ENCODE peak calls at places on chromosomes 1 and 21, in four cellular contexts. H is keratinocyte, C is spleen, S is adrenal gland. G is an unnamed sample.

GRCh38 chr1:21035794-21036193 is 140.9 kb downstream of the EIF4G3 start:
- DNase-seq in H (no peak), S (no peak), C (no peak), G (no peak)

GRCh38 chr1:77316966-77317365 is 35.1 kb downstream of the AK5 start:
- DNase-seq in S (no peak), H (no peak), C (no peak), G (no peak)

GRCh38 chr21:38985423-38986378 is 180.0 kb downstream of the ETS2 start:
- DNase-seq in S (peak), H (peak), C (no peak), G (peak)

GRCh38 chr21:41483415-41483814 is 24.5 kb downstream of the TMPRSS2 start:
- DNase-seq in S (no peak), C (peak), H (no peak), G (no peak)

GRCh38 chr1:232767381-232768074 is 37.7 kb upstream of the MAP10 start:
- DNase-seq in S (peak), C (no peak), H (peak), G (peak)

GRCh38 chr1:166197141-166197540 is 30.3 kb upstream of the FAM78B start:
- DNase-seq in H (no peak), C (no peak), S (no peak), G (no peak)

GRCh38 chr21:41651830-41652229 is 115.0 kb downstream of the RIPK4 start:
- DNase-seq in S (no peak), H (no peak), C (peak), G (no peak)

GRCh38 chr1:97621955-97622354 is 298.9 kb downstream of the DPYD start:
- DNase-seq in C (no peak), S (no peak), H (no peak), G (peak)

GRCh38 chr1:159465191-159465603 is 25.7 kb downstream of the OR10J1 start:
- DNase-seq in S (no peak), H (no peak), C (no peak), G (no peak)

GRCh38 chr1:166920561-166921475 is 44.8 kb upstream of the TADA1 start:
- DNase-seq in S (no peak), H (no peak), C (peak), G (no peak)

GRCh38 chr1:114610546-114611245 is 29.3 kb upstream of the BCAS2 start:
- DNase-seq in H (peak), S (no peak), C (no peak), G (peak)

GRCh38 chr1:169809370-169810095 is 14.8 kb upstream of the METTL18 start:
- DNase-seq in C (no peak), S (peak), H (no peak), G (no peak)

GRCh38 chr21:40511976-40512375 is 335.0 kb downstream of the DSCAM start:
- DNase-seq in C (no peak), H (no peak), S (no peak), G (no peak)

GRCh38 chr1:24283326-24284155 is 35.6 kb upstream of the GRHL3 start:
- DNase-seq in S (peak), C (no peak), H (no peak), G (peak)

GRCh38 chr1:168199056-168199455 is 20.3 kb downstream of the TIPRL start:
- DNase-seq in H (no peak), C (no peak), S (no peak), G (no peak)

GRCh38 chr1:92367496-92367895 is 68.6 kb downstream of the RPAP2 start:
- DNase-seq in C (no peak), S (no peak), H (no peak), G (no peak)

GRCh38 chr1:30527511-30528140 is 195.8 kb downstream of the MATN1 start:
- DNase-seq in S (peak), H (no peak), C (peak), G (no peak)

GRCh38 chr1:174433451-174433850 is 14.3 kb upstream of the GPR52 start:
- DNase-seq in H (peak), S (no peak), C (no peak), G (peak)

GRCh38 chr1:174682419-174683008 is 234.8 kb downstream of the GPR52 start:
- DNase-seq in C (no peak), H (no peak), S (no peak), G (no peak)

GRCh38 chr1:92134331-92134730 is 54.2 kb downstream of the BTBD8 start:
- DNase-seq in C (no peak), H (no peak), S (no peak), G (no peak)

GRCh38 chr1:10761503-10762152 is 34.8 kb downstream of the CASZ1 start:
- DNase-seq in S (no peak), C (no peak), H (no peak), G (no peak)

GRCh38 chr1:70462611-70463010 is 51.5 kb downstream of the CTH start:
- DNase-seq in C (no peak), H (no peak), S (no peak), G (no peak)

GRCh38 chr1:157176591-157177121 is 38.5 kb upstream of the ETV3 start:
- DNase-seq in S (no peak), C (no peak), H (no peak), G (no peak)

GRCh38 chr1:44375547-44375946 is 20.5 kb upstream of the ERI3 start:
- DNase-seq in H (no peak), S (no peak), C (no peak), G (no peak)

GRCh38 chr1:247210062-247210385 is 38.2 kb upstream of the ZNF124 start:
- DNase-seq in C (no peak), S (no peak), H (no peak), G (no peak)

GRCh38 chr1:192807968-192808587 is 761 bp upstream of the RGS2 start:
- DNase-seq in H (no peak), C (no peak), S (no peak), G (no peak)

GRCh38 chr21:39125752-39126485 is 57.3 kb downstream of the PSMG1 start:
- DNase-seq in C (peak), H (no peak), S (peak), G (no peak)

GRCh38 chr1:160205974-160206369 is 788 bp downstream of the PEA15 start:
- DNase-seq in S (peak), H (no peak), C (peak), G (no peak)

GRCh38 chr1:185636848-185637247 is 97.3 kb upstream of the HMCN1 start:
- DNase-seq in C (no peak), S (no peak), H (no peak), G (peak)

GRCh38 chr1:44484155-44484688 is 79.2 kb downstream of the RNF220 start:
- DNase-seq in C (no peak), H (no peak), S (no peak), G (no peak)

GRCh38 chr21:44615881-44616590 is 4.2 kb downstream of the KRTAP10-8 start:
- DNase-seq in C (peak), H (no peak), S (no peak), G (no peak)

GRCh38 chr1:236848274-236848925 is 53.3 kb downstream of the MTR start:
- DNase-seq in C (no peak), S (no peak), H (no peak), G (no peak)

GRCh38 chr1:63779338-63779819 is 5.6 kb downstream of the ROR1 start:
- DNase-seq in C (no peak), S (no peak), H (no peak), G (no peak)

GRCh38 chr1:180278193-180278556 is 48.1 kb downstream of the LHX4 start:
- DNase-seq in S (no peak), H (no peak), C (no peak), G (no peak)

GRCh38 chr1:76059461-76059860 is 15.1 kb upstream of the ST6GALNAC3 start:
- DNase-seq in S (no peak), C (no peak), H (no peak), G (no peak)

GRCh38 chr1:31382379-31382989 is 9.6 kb upstream of the FABP3 start:
- DNase-seq in H (no peak), S (no peak), C (peak), G (no peak)

GRCh38 chr1:200223613-200224012 is 186.2 kb downstream of the ZNF281 start:
- DNase-seq in H (no peak), C (no peak), S (no peak), G (no peak)

GRCh38 chr1:226877669-226878068 is 7.3 kb downstream of the PSEN2 start:
- DNase-seq in C (peak), S (peak), H (no peak), G (no peak)

DNA sequence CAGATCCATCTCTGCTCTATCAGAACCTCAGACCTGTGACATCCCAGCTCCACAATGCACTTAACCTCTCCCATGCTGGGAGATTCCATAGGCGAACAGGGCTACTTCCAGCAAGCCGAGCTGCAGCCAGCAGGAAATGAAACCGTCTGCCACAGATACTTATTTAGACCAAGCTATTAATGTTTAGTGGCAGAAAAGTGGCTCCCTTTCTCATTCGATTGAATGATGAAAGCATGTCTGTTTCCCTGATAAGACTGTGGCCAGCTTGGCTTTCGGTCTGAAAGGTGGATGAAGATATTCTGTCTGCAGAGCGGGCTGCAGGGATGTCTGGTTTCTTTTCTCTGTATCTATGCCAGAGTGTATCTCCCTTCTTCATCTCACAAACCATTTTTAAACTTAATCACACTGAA is 146.4 kb downstream of the GREM2 start:
- DNase-seq in H (no peak), C (no peak), S (no peak), G (no peak)
- H3K27ac ChIP-seq in H (no peak), C (no peak), S (no peak), G (no peak)

DNA sequence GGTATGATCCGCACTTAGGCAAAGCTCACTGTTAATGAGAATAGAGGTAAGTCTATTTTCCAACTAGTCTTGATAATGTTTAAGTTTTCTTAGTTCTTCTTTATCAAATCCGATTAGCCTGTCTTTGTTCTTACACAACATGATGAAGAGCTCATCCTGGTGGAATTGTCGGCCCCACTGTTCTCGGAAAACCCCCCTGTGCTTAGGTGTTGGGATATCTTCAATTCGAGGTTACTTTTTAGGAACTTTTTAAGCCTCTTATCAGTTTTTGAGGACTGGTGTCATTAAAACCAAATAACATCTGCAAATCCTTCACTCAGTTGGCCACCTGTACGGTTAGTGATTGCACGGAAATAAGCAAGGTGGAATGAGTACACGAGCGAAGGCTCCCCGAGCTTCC is 60.7 kb upstream of the KIF26B start:
- DNase-seq in H (no peak), C (no peak), S (no peak), G (no peak)
- H3K27ac ChIP-seq in H (no peak), C (no peak), S (no peak), G (no peak)

GRCh38 chr1:93629101-93630059 is 52.3 kb downstream of the BCAR3 start:
- DNase-seq in H (no peak), C (no peak), S (peak), G (no peak)
- H3K27ac ChIP-seq in H (peak), C (no peak), S (no peak), G (peak)

GRCh38 chr1:240599299-240599698 is 12.7 kb downstream of the GREM2 start:
- DNase-seq in C (no peak), H (no peak), S (no peak), G (no peak)

GRCh38 chr1:240598201-240598600 is 13.8 kb downstream of the GREM2 start:
- DNase-seq in C (no peak), H (no peak), S (no peak), G (no peak)

GRCh38 chr1:240598602-240599001 is 13.4 kb downstream of the GREM2 start:
- DNase-seq in S (no peak), C (no peak), H (no peak), G (no peak)

GRCh38 chr1:240602189-240602588 is 9.8 kb downstream of the GREM2 start:
- DNase-seq in S (no peak), C (no peak), H (no peak), G (no peak)

GRCh38 chr1:240599830-240600229 is 12.1 kb downstream of the GREM2 start:
- DNase-seq in H (no peak), C (no peak), S (no peak), G (no peak)
- H3K27ac ChIP-seq in H (no peak), C (no peak), S (no peak), G (no peak)

DNA sequence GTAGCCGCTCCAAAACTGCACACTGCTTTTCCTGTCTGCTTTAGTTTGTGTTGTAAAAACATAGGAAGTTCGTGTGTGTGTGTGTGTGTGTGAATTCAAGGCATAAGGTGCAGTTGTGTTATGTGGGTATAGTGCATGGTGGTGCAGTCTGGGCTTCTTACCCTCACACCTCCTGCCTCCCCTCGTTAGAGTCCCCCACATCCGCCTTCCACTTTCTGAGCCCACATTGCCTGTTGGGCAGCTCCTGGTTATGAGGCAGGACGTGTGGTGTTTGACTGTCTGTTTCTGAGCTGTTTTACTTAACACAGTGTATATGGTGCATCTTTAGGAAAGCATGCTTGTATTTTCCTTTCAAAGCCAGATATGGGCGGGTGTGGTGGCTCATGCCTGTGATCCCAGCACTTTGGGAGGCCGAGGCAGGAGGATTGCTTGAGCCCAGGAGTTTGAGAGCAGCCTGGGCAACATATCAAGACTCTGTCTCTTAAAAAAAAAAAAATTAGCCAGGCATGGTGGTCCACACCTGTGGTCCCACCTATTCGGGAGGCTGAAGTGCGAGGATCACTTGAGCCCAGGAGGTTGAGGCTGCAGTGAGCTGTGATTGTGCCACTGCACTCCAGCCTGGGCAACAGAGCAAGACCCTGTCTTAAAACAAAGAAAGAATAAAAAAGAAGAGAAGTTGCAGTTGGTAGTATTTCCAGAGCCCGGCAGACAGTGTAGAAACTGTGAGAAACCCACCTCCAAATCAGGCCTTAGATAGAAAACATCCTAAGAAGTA is 12.5 kb downstream of the IBA57 start:
- DNase-seq in S (no peak), C (peak), H (no peak), G (no peak)
- H3K27ac ChIP-seq in S (no peak), C (no peak), H (no peak), G (no peak)